ENCODE peak calls at places on chromosomes 2 and 18, in eight cellular contexts. Q, J, P, R, I, S, X and O are unnamed samples.
A peak's percentile ranks its signal among the peaks of the same experiment; 100 is the strongest.

GRCh38 chr2:26572589-26572988 is 68.6 kb downstream of the CIB4 start:
- DNase-seq in Q (no peak), I (no peak), P (no peak), J (no peak), X (no peak), S (no peak), R (no peak), O (no peak)

GRCh38 chr18:55588001-55588875 is at the start of gene TCF4:
- DNase-seq in Q (peak; percentile 73), X (peak; percentile 15), P (peak; percentile 22), I (no peak), R (peak; percentile 83), J (no peak), S (no peak), O (no peak)

GRCh38 chr2:1748741-1749488 is 4.6 kb upstream of the PXDN start:
- DNase-seq in I (no peak), R (no peak), P (no peak), X (no peak), Q (peak; percentile 19), J (no peak), S (no peak), O (no peak)

GRCh38 chr2:238700122-238700457 is 147.8 kb upstream of the TWIST2 start:
- DNase-seq in R (no peak), J (no peak), P (no peak), X (peak; percentile 63), I (no peak), Q (no peak), S (no peak), O (peak; percentile 6)

GRCh38 chr2:219251656-219252055 is 1.4 kb upstream of the TUBA4B start:
- DNase-seq in Q (no peak), I (no peak), J (no peak), S (no peak), P (no peak), X (no peak), R (no peak), O (no peak)

GRCh38 chr2:67489396-67489795 is 92.3 kb downstream of the ETAA1 start:
- DNase-seq in J (no peak), R (no peak), I (no peak), P (no peak), Q (no peak), S (no peak), X (no peak), O (no peak)

GRCh38 chr2:222613715-222614331 is 42.1 kb downstream of the FARSB start:
- DNase-seq in P (peak; percentile 34), J (peak; percentile 32), X (peak; percentile 23), Q (peak; percentile 31), S (no peak), R (peak; percentile 65), I (no peak), O (peak; percentile 31)

GRCh38 chr2:116162395-116162794 is 1652.1 kb upstream of the DDX18 start:
- DNase-seq in P (no peak), J (no peak), X (no peak), I (no peak), R (no peak), S (no peak), Q (no peak), O (no peak)

GRCh38 chr2:175180701-175181103 is 808 bp downstream of the ATP5MC3 start:
- DNase-seq in P (peak; percentile 55), J (peak; percentile 76), X (peak; percentile 26), S (peak; percentile 17), I (peak; percentile 19), R (peak; percentile 11), Q (peak; percentile 36), O (peak; percentile 27)

GRCh38 chr2:147358375-147358774 is 486.5 kb upstream of the ACVR2A start:
- DNase-seq in P (no peak), S (no peak), X (no peak), R (no peak), J (no peak), Q (no peak), I (no peak), O (no peak)

GRCh38 chr2:86175866-86176265 is 19.4 kb downstream of the IMMT start:
- DNase-seq in S (no peak), X (no peak), Q (no peak), I (no peak), R (no peak), J (no peak), P (no peak), O (no peak)

GRCh38 chr2:188391354-188391753 is 99.7 kb downstream of the GULP1 start:
- DNase-seq in P (no peak), X (no peak), S (no peak), J (no peak), Q (no peak), I (no peak), R (no peak), O (no peak)

GRCh38 chr18:56890632-56891031 is 239.5 kb downstream of the WDR7 start:
- DNase-seq in J (no peak), X (peak; percentile 85), I (no peak), Q (no peak), P (no peak), R (no peak), S (no peak), O (peak; percentile 86)

GRCh38 chr2:188456114-188456909 is 164.6 kb downstream of the GULP1 start:
- DNase-seq in S (no peak), I (no peak), P (peak; percentile 20), R (no peak), J (no peak), X (no peak), Q (peak; percentile 83), O (no peak)

GRCh38 chr18:9918016-9918680 is 4.3 kb downstream of the VAPA start:
- DNase-seq in R (no peak), J (no peak), I (no peak), P (no peak), S (no peak), X (no peak), Q (no peak), O (no peak)

GRCh38 chr18:2147866-2148265 is 423.4 kb downstream of the METTL4 start:
- DNase-seq in X (no peak), J (no peak), P (no peak), I (no peak), S (no peak), Q (no peak), R (no peak), O (no peak)

GRCh38 chr2:102932521-102932920 is 170.7 kb downstream of the TMEM182 start:
- DNase-seq in I (no peak), X (no peak), J (no peak), P (no peak), R (no peak), Q (no peak), S (no peak), O (no peak)

GRCh38 chr2:215598376-215598975 is 162.6 kb upstream of the FN1 start:
- DNase-seq in J (no peak), I (no peak), R (no peak), Q (no peak), S (no peak), X (peak; percentile 82), P (no peak), O (peak; percentile 68)

GRCh38 chr2:168256448-168256847 is 9.1 kb upstream of the STK39 start:
- DNase-seq in R (peak; percentile 19), Q (no peak), X (no peak), I (no peak), S (no peak), J (no peak), P (no peak), O (no peak)

GRCh38 chr2:200782243-200782642 is 29.5 kb upstream of the BZW1 start:
- DNase-seq in J (no peak), X (no peak), Q (no peak), I (no peak), P (no peak), R (no peak), S (no peak), O (no peak)

GRCh38 chr18:7524786-7525185 is 42.3 kb upstream of the PTPRM start:
- DNase-seq in R (no peak), X (no peak), J (no peak), P (no peak), S (no peak), I (no peak), Q (no peak), O (no peak)

GRCh38 chr18:49368876-49369440 is 91.5 kb downstream of the DYM start:
- DNase-seq in P (no peak), I (no peak), J (no peak), R (peak; percentile 31), S (no peak), Q (peak; percentile 35), X (no peak), O (no peak)